ENCODE peak calls at places on chromosome 5, in ten cellular contexts. A, Z, F, W, T, L, N, S, Q and C are unnamed samples.

GRCh38 chr5:149636861-149637246 is 55.6 kb downstream of the ARHGEF37 start:
- DNase-seq in A (peak), Z (peak), N (peak), T (peak), F (peak), S (no peak), Q (no peak), L (peak), W (peak), C (no peak)

GRCh38 chr5:84130006-84130580 is 254.6 kb downstream of the EDIL3 start:
- DNase-seq in F (no peak), Q (no peak), A (no peak), L (no peak), Z (no peak), S (no peak), W (no peak), T (no peak), N (no peak), C (no peak)

GRCh38 chr5:98779264-98779877 is 5.9 kb downstream of the RGMB start:
- DNase-seq in L (no peak), A (no peak), S (no peak), T (no peak), Q (no peak), F (no peak), W (no peak), N (peak), Z (no peak), C (no peak)

GRCh38 chr5:83036991-83037390 is 40.2 kb downstream of the TMEM167A start:
- DNase-seq in W (no peak), N (no peak), S (no peak), T (no peak), Z (no peak), Q (no peak), L (no peak), A (no peak), F (peak), C (no peak)

GRCh38 chr5:73748510-73749410 is 122.8 kb downstream of the ARHGEF28 start:
- DNase-seq in L (peak), T (no peak), Q (no peak), S (peak), A (no peak), N (peak), W (no peak), F (peak), Z (no peak), C (no peak)

GRCh38 chr5:138037907-138038633 is 5.2 kb upstream of the FAM13B start:
- DNase-seq in L (no peak), T (no peak), N (no peak), S (no peak), F (no peak), Q (no peak), A (no peak), Z (no peak), W (no peak), C (no peak)

GRCh38 chr5:146762830-146763229 is 115.7 kb downstream of the PPP2R2B start:
- DNase-seq in T (no peak), Q (no peak), F (no peak), L (no peak), Z (no peak), W (no peak), A (no peak), N (no peak), S (no peak), C (no peak)

GRCh38 chr5:110104728-110105127 is 415.0 kb downstream of the MAN2A1 start:
- DNase-seq in Z (no peak), N (no peak), S (no peak), A (no peak), T (no peak), W (no peak), L (no peak), Q (no peak), F (no peak), C (no peak)

GRCh38 chr5:61995486-61995885 is 310.5 kb upstream of the KIF2A start:
- DNase-seq in Z (no peak), T (no peak), L (no peak), Q (no peak), W (no peak), F (no peak), N (no peak), A (no peak), S (no peak), C (no peak)

DNA sequence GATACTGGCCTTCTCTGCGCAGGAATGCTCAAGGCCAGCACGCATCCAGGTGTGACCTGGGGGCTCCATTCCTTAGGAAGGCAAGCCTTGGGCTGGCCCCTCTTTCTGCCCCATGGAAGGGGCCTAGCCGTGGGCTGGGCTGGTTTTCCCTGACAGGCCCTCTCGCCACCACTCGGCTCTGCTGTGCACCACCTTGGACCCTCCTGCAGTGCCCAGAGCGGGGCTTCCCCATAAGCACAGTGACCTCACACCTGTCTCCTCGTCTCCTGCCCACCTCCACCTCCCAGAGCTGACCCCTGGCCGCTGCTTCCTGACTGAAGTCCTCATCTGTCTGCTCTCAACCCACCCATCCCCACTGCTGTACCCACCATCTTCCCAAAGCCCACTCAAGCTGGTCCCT is 21.1 kb downstream of the UNC5A start:
- DNase-seq in L (no peak), W (no peak), S (no peak), T (no peak), F (no peak), Z (no peak), N (no peak), Q (no peak), A (no peak), C (no peak)
- H3K27ac ChIP-seq in L (no peak), W (no peak), S (no peak), T (no peak), F (no peak), Z (no peak), N (no peak), Q (no peak), A (no peak), C (no peak)

GRCh38 chr5:51381801-51382507 is 1.3 kb upstream of the ISL1 start:
- DNase-seq in Q (no peak), N (no peak), L (no peak), S (no peak), W (peak), A (no peak), T (no peak), Z (no peak), F (no peak), C (no peak)

GRCh38 chr5:51382508-51382758 is 815 bp upstream of the ISL1 start:
- DNase-seq in Z (no peak), S (no peak), A (no peak), F (no peak), N (no peak), W (peak), T (no peak), L (no peak), Q (no peak), C (no peak)

GRCh38 chr5:51378778-51379652 is 4.2 kb upstream of the ISL1 start:
- DNase-seq in T (no peak), F (no peak), Z (no peak), A (no peak), S (no peak), W (peak), L (no peak), Q (no peak), N (peak), C (peak)

GRCh38 chr5:51382759-51383493 is at the start of gene ISL1:
- DNase-seq in W (peak), A (no peak), S (no peak), Q (no peak), Z (no peak), N (peak), F (peak), T (no peak), L (peak), C (no peak)

DNA sequence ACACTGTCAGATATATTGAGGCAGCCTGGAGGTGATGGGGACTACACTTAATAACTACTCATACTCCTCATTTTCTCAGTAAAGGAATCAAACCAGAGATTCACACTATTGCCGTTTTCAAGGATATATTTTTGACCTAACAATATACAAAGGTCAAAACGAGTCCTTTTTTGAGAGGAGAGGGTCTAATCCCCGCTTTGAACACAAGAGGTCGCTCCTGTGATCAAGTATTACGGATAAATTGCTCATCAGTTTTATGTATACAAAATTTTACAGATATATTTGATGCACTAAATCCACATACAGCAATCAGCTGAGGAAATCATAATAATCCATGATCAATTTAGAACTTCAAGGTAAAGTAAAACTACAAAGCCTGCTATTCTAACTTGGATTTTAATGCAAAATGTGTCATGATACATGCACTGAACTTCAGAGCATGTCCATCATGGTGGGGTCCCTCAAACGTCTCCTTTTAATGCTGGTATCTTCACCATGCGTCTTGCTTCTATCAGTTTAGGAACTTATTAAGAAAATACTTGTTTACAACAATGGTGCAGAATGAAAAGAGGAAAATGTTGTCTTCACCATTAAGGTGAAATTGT is 2.5 kb upstream of the ISL1 start:
- DNase-seq in A (no peak), N (no peak), L (peak), Q (no peak), S (no peak), T (no peak), Z (no peak), F (peak), W (peak), C (no peak)
- H3K27ac ChIP-seq in A (no peak), N (no peak), L (no peak), Q (no peak), S (no peak), T (no peak), Z (no peak), F (no peak), W (no peak), C (no peak)

GRCh38 chr5:150651924-150652688 is 8.9 kb upstream of the MYOZ3 start:
- DNase-seq in S (no peak), Z (no peak), F (no peak), W (no peak), N (no peak), A (no peak), Q (no peak), L (no peak), T (no peak), C (no peak)
- H3K27ac ChIP-seq in S (peak), Z (peak), F (no peak), W (no peak), N (no peak), A (no peak), Q (no peak), L (no peak), T (no peak), C (no peak)

GRCh38 chr5:67246546-67246945 is 49.9 kb upstream of the CD180 start:
- DNase-seq in Z (no peak), Q (no peak), A (no peak), W (no peak), F (no peak), T (no peak), S (no peak), N (no peak), L (no peak), C (no peak)
- H3K27ac ChIP-seq in Z (peak), Q (no peak), A (no peak), W (no peak), F (no peak), T (peak), S (peak), N (no peak), L (no peak), C (no peak)

GRCh38 chr5:172403822-172404221 is 50.5 kb downstream of the SH3PXD2B start:
- DNase-seq in Z (no peak), A (no peak), F (peak), N (no peak), Q (no peak), W (no peak), S (no peak), L (no peak), T (no peak), C (no peak)

GRCh38 chr5:172405226-172405625 is 49.1 kb downstream of the SH3PXD2B start:
- DNase-seq in T (no peak), F (no peak), A (no peak), Q (no peak), W (no peak), L (no peak), S (no peak), N (no peak), Z (no peak), C (no peak)

GRCh38 chr5:172404746-172405145 is 49.6 kb downstream of the SH3PXD2B start:
- DNase-seq in F (no peak), N (no peak), T (no peak), Q (no peak), L (no peak), Z (no peak), W (no peak), A (no peak), S (no peak), C (no peak)

GRCh38 chr5:172402531-172403190 is 51.7 kb downstream of the SH3PXD2B start:
- DNase-seq in A (no peak), S (no peak), T (no peak), F (no peak), Z (no peak), L (no peak), Q (no peak), N (no peak), W (no peak), C (no peak)

DNA sequence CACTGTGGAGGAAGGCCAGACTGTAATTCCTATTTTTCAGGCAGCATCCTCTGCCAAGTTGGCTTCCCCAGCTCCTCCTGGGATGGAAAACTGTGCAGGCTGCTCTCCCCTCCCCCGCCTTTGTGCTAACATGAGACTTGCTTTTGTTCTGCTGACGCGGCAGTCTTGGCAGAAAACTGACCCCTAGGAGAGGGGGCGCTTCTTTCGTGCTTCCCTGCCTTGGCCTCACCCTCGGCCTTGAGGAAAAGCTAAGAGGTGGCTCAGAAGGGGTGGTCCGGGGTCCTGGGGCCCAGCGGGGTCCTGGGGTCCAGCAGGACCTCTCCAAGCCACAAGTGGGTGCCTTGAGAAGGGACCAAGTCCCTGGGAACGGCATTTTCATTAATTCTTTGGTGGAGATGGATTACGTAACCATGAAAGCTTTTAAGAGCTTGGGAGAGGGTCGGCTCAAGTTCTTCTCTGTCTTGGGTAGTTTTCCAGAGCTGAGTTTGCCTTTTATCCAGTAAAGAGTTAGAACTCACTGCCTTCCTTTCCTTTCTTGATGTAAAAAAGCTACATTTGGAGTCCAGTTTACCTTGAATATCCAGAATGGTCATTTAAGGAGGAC is 51.0 kb downstream of the SH3PXD2B start:
- DNase-seq in A (no peak), Z (peak), F (peak), L (peak), T (peak), N (peak), Q (no peak), W (no peak), S (no peak), C (no peak)
- H3K27ac ChIP-seq in A (peak), Z (peak), F (peak), L (peak), T (peak), N (peak), Q (no peak), W (no peak), S (peak), C (no peak)

DNA sequence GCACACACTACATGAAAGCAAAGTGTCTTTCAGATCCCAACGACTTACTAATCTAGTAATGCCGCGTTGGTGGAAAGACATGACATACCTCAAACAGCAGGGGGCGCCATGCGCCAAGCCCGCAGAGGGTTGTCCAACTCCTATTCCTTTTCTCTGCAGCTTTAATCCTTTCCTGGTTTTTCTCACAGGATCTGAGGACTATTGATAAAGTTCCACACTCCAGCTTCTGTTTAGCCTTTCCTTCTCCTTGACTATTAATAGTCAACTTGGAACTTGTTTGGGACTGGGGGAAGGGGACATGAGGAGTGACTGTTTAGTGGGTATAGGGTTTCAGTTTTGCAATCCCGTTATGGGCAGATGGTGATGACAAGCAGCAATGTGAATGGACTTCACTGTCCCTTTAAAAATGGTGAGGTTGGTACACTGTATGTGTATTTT is 62.9 kb downstream of the OTULIN start:
- DNase-seq in T (peak), Z (peak), S (no peak), W (peak), Q (peak), N (peak), A (peak), L (peak), F (peak), C (peak)
- H3K27ac ChIP-seq in T (peak), Z (peak), S (peak), W (no peak), Q (no peak), N (no peak), A (no peak), L (no peak), F (peak), C (no peak)

DNA sequence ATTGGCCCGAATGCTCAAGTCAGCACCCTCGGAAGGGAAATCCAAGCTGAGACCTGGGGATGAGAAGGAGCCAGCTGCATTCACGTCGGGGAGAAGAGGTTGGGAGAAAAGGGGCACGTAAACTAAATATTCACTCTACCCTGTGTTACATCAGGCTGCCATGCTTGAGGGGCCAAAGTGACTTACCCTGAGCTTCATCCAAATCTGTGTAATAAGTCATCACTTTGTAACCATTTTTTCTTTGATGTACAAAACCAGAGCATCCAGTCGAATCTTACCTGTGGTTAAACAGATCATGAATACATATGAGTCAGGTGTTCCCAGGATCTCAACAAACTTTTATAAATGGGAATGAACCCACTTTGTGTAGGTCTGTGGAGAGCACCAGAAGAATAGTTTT is 74.1 kb upstream of the PCSK1 start:
- DNase-seq in N (no peak), T (no peak), Q (no peak), Z (no peak), S (no peak), L (no peak), A (no peak), F (no peak), W (no peak), C (no peak)
- H3K27ac ChIP-seq in N (no peak), T (no peak), Q (no peak), Z (no peak), S (no peak), L (no peak), A (no peak), F (no peak), W (no peak), C (no peak)

DNA sequence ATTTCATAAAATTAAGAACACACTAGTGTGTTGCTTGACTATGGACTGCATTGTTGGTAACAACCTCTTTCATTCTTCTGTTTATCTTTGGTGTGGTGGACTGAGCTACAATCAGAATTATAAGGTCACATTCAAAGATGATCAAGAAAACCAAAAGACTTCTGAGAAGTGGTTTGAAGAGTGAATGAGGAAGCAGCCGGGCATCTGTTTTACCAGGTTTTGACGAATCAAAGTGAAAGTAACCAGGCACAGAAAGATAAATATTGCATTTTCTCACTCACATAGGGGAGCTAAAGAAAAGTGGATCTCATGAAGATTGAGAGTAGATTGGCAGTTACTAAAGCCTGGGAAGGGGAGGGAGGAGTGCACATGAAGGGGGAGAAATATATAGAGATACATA is 589.1 kb downstream of the ZNF608 start:
- DNase-seq in Z (no peak), Q (no peak), W (no peak), N (no peak), F (no peak), T (no peak), S (no peak), L (no peak), A (no peak), C (no peak)
- H3K27ac ChIP-seq in Z (no peak), Q (no peak), W (no peak), N (no peak), F (no peak), T (peak), S (no peak), L (no peak), A (no peak), C (no peak)